ENCODE peak calls at places on chromosome 20, in five cellular contexts. K is lung, L is SK-MEL-5, U is GM10248, S is HFFc6. O is an unnamed sample.

GRCh38 chr20:25676164-25676809 is 20.4 kb downstream of the ZNF337 start:
- DNase-seq in L (no peak), K (no peak), U (no peak), S (peak), O (peak)

GRCh38 chr20:57986776-57987175 is 241.7 kb downstream of the ANKRD60 start:
- DNase-seq in L (peak), S (no peak), K (no peak), U (no peak), O (no peak)

GRCh38 chr20:24465730-24466129 is 3.7 kb upstream of the SYNDIG1 start:
- DNase-seq in K (no peak), U (no peak), L (no peak), S (peak), O (peak)

GRCh38 chr20:38620501-38620900 is 18.9 kb downstream of the ARHGAP40 start:
- DNase-seq in S (no peak), K (no peak), U (no peak), L (no peak), O (no peak)

GRCh38 chr20:49325981-49326380 is 48.1 kb upstream of the ZNFX1 start:
- DNase-seq in S (peak), L (no peak), U (no peak), K (no peak), O (peak)

GRCh38 chr20:38671186-38671585 is 53.1 kb upstream of the SLC32A1 start:
- DNase-seq in S (no peak), L (no peak), K (no peak), U (no peak), O (no peak)

GRCh38 chr20:3165473-3166337 is 6.0 kb upstream of the FASTKD5 start:
- DNase-seq in L (no peak), K (no peak), S (no peak), U (no peak), O (no peak)

GRCh38 chr20:60304931-60305330 is 346.7 kb downstream of the CDH26 start:
- DNase-seq in K (no peak), S (no peak), L (no peak), U (no peak), O (no peak)

GRCh38 chr20:47479093-47479492 is 22.6 kb upstream of the NCOA3 start:
- DNase-seq in L (no peak), U (no peak), K (no peak), S (no peak), O (no peak)

O was measured in EL.